ENCODE peak calls at places on chromosomes 6 and 20, in five cellular contexts. J is ovary, M is A549, G is testis, O is tibial nerve. L is an unnamed sample. For H3K4me1, the result is how much of the 10 kb centered on the place peaks cover.

GRCh38 chr20:31608256-31608980 is 3.3 kb downstream of the ID1 start:
- DNase-seq in J (peak), M (peak), G (peak), O (peak), L (peak)

GRCh38 chr20:3716195-3716834 is 3.9 kb upstream of the SIGLEC1 start:
- DNase-seq in J (peak), M (peak), G (peak), O (no peak), L (peak)

GRCh38 chr6:109927052-109927451 is 51.1 kb upstream of the GPR6 start:
- DNase-seq in J (no peak), M (no peak), G (no peak), O (no peak), L (no peak)

GRCh38 chr6:118813795-118814194 is 80.2 kb upstream of the ASF1A start:
- DNase-seq in J (no peak), M (no peak), G (no peak), O (no peak), L (no peak)

GRCh38 chr6:53986721-53987526 is 124.3 kb upstream of the MLIP start:
- DNase-seq in J (no peak), M (no peak), G (no peak), O (no peak), L (peak)

GRCh38 chr20:14264869-14265268 is 72.5 kb downstream of the FLRT3 start:
- DNase-seq in J (no peak), M (peak), G (no peak), O (no peak), L (no peak)

GRCh38 chr6:146635174-146635573 is 36.4 kb downstream of the ADGB start:
- DNase-seq in J (no peak), M (no peak), G (no peak), O (no peak), L (no peak)

GRCh38 chr20:46129955-46130481 is 11.9 kb downstream of the CD40 start:
- DNase-seq in J (no peak), M (no peak), G (no peak), O (no peak), L (no peak)

GRCh38 chr6:95091823-95092436 is 485.4 kb upstream of the MANEA start:
- DNase-seq in J (no peak), M (no peak), G (no peak), O (no peak), L (peak)

GRCh38 chr6:33201147-33201545 is 479 bp downstream of the SLC39A7 start:
- DNase-seq in J (peak), M (no peak), G (no peak), O (no peak), L (no peak)

GRCh38 chr6:46736913-46737312 is 1.7 kb upstream of the PLA2G7 start:
- DNase-seq in J (no peak), M (no peak), G (no peak), O (no peak), L (no peak)

GRCh38 chr6:45586216-45587171 is 208.8 kb upstream of the SUPT3H start:
- DNase-seq in J (no peak), M (no peak), G (no peak), O (no peak), L (no peak)

GRCh38 chr20:63966172-63966943 is 3.4 kb downstream of the ZNF512B start:
- DNase-seq in J (no peak), M (no peak), G (no peak), O (no peak), L (no peak)

GRCh38 chr20:50630578-50631263 is 60.6 kb downstream of the RIPOR3 start:
- DNase-seq in J (no peak), M (no peak), G (no peak), O (no peak), L (no peak)

GRCh38 chr6:158398252-158399024 is 86.2 kb downstream of the TULP4 start:
- DNase-seq in J (no peak), M (no peak), G (no peak), O (no peak), L (no peak)

GRCh38 chr6:158040051-158040803 is 58.6 kb downstream of the SYNJ2 start:
- DNase-seq in J (no peak), M (peak), G (no peak), O (no peak), L (peak)

GRCh38 chr20:33250666-33251065 is 14.9 kb downstream of the BPIFA1 start:
- DNase-seq in J (no peak), M (no peak), G (no peak), O (no peak), L (no peak)

GRCh38 chr20:22802296-22802695 is 217.9 kb upstream of the FOXA2 start:
- DNase-seq in J (no peak), M (no peak), G (no peak), O (no peak), L (no peak)

GRCh38 chr6:14729186-14729871 is 516.5 kb upstream of the JARID2 start:
- DNase-seq in J (no peak), M (no peak), G (no peak), O (no peak), L (no peak)

GRCh38 chr6:10407018-10407673 is 7.7 kb downstream of the TFAP2A start:
- DNase-seq in J (no peak), M (no peak), G (no peak), O (no peak), L (no peak)

GRCh38 chr6:53899512-53899911 is 104.7 kb downstream of the LRRC1 start:
- DNase-seq in J (no peak), M (no peak), G (no peak), O (no peak), L (peak)

GRCh38 chr20:33475381-33476160 is 14.3 kb upstream of the CBFA2T2 start:
- DNase-seq in J (no peak), M (no peak), G (no peak), O (no peak), L (no peak)

GRCh38 chr6:70725817-70726413 is 58.2 kb downstream of the SMAP1 start:
- DNase-seq in J (no peak), M (no peak), G (no peak), O (no peak), L (no peak)

GRCh38 chr20:20498081-20498861 is 130.4 kb downstream of the INSM1 start:
- DNase-seq in J (no peak), M (no peak), G (no peak), O (no peak), L (no peak)

GRCh38 chr20:53447271-53447670 is 146.4 kb downstream of the ZNF217 start:
- DNase-seq in J (no peak), M (no peak), G (no peak), O (no peak), L (no peak)

GRCh38 chr6:66897576-66897975 is 1190.5 kb upstream of the EYS start:
- DNase-seq in J (no peak), M (no peak), G (no peak), O (peak), L (no peak)

GRCh38 chr6:39388526-39389371 is 66.2 kb upstream of the KCNK16 start:
- DNase-seq in J (no peak), M (no peak), G (no peak), O (no peak), L (no peak)

GRCh38 chr6:30883743-30884520 is at the start of gene DDR1:
- DNase-seq in J (peak), M (peak), G (peak), O (no peak), L (no peak)

GRCh38 chr6:144284753-144285547 is at the start of gene UTRN:
- DNase-seq in J (peak), M (peak), G (peak), O (peak), L (peak)

GRCh38 chr20:17504326-17504897 is 26.8 kb downstream of the BFSP1 start:
- DNase-seq in J (peak), M (no peak), G (no peak), O (no peak), L (no peak)

GRCh38 chr6:113774122-113774835 is 82.9 kb upstream of the MARCKS start:
- DNase-seq in J (no peak), M (no peak), G (no peak), O (no peak), L (peak)

GRCh38 chr20:10731190-10731955 is 57.6 kb upstream of the JAG1 start:
- DNase-seq in J (no peak), M (no peak), G (no peak), O (no peak), L (peak)

GRCh38 chr6:27177454-27178000 is 70.0 kb upstream of the PRSS16 start:
- DNase-seq in J (peak), M (peak), G (peak), O (peak), L (peak)

GRCh38 chr20:39645130-39645529 is 683.0 kb downstream of the DHX35 start:
- DNase-seq in J (no peak), M (no peak), G (no peak), O (no peak), L (peak)

GRCh38 chr6:109496036-109496761 is 13.2 kb upstream of the ZBTB24 start:
- DNase-seq in J (no peak), M (no peak), G (no peak), O (no peak), L (no peak)

GRCh38 chr6:143701343-143702234 is 23.8 kb downstream of the PHACTR2 start:
- DNase-seq in J (peak), M (no peak), G (no peak), O (no peak), L (no peak)

GRCh38 chr20:17617212-17617867 is 47.5 kb downstream of the DSTN start:
- DNase-seq in J (peak), M (peak), G (peak), O (peak), L (peak)

DNA sequence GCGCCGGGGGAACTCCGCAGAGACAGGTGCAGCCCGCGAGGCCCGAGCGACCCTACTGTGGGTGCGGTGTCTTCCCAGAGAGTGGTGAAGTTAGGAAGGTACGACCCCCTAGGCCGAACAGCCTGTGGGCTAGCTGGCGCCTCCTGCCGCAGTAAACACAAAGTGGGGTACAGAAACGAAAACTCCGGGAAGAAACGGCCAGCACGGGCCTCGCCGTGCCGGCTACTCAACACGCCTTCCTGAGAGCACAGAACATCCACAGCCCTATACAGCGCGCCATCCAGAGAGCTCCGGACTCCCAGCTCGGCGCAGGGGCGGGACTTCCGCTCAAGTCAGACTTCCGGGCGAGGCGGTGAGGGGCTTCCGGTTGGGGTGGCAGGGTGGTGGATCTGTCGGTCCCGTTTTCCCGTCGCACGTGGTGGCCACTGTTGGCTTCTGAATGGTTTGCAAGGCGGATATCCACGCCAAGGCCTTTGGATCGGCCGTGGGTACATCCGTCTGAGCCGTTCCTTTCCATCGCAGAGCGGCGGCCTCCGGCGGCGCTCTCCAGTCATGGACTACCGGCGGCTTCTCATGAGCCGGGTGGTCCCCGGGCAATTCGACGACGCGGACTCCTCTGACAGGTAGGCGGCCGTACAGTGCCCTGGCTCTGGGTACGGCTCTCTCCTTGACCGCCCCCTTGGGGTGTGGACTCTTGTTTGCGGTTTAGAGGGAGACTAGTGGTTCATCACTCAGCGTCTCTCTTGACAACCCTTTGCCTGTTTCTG is at the start of the genes CAGE1 and RIOK1:
- DNase-seq in J (peak), M (peak), G (peak), O (peak), L (peak)
- TF ChIP-seq POLR2A in J (peak), M (peak), G (peak), O (peak), L (peak)

GRCh38 chr20:59526242-59527225 is 77.8 kb upstream of the PHACTR3 start:
- DNase-seq in J (no peak), M (peak), G (no peak), O (no peak), L (no peak)
- TF ChIP-seq CTCF in J (no peak), M (no peak), G (peak), O (no peak), L (peak)

GRCh38 chr6:159992366-159992765 is 23.5 kb downstream of the IGF2R start:
- DNase-seq in J (no peak), M (no peak), G (no peak), O (no peak), L (no peak)
- H3K4me1 ChIP-seq in J (under half), M (under half), G (under half), O (half or more), L (under half)

DNA sequence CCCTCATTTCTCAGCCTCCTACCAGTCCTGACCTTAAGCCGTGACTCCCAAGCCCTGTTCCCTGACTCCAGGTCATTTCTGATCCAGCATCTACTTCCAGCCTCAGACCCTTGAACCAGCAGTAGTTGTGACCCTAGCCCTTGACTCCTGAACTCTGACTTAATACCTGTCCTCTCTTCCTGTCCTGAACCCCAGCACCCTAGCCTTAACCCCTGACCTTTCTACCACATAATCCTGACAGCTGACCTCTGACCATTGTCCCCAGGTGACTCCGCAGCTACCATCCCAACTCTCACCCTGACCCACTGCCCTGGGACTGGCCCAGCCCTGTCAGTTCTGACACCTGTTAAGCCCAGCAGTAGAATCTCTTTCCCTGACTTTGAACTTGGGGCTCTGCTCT is 42.1 kb downstream of the MYH7B start:
- DNase-seq in J (no peak), M (no peak), G (no peak), O (no peak), L (no peak)
- TF ChIP-seq POLR2A in J (no peak), M (no peak), G (no peak), O (no peak), L (no peak)

DNA sequence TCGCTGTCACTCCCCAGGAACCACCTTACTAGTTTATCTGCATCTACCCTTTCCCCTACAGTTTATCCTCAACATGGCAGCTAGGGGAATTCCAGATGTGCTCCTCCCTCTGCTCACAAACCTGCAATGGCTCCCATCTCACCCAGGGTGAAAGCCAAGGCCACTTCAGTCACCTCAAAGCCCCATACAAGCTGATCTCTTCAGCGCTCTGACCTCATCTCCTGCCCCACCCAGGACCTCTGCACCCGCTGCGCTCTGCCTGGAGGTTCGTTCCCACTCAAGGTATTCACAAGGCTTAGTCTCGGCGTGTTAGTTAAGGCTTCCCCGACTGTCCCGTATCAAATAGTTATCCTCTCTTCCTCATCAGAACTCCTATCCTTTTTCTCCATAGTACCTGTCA is 28.6 kb upstream of the SPDEF start:
- DNase-seq in J (no peak), M (no peak), G (no peak), O (no peak), L (no peak)
- TF ChIP-seq CTCF in J (no peak), M (no peak), G (no peak), O (no peak), L (no peak)